ENCODE peak calls at places on chromosomes 16 and 17, in six cellular contexts. One of them, this sample, is unnamed.

GRCh38 chr17:12727881-12728280 is 61.4 kb upstream of the ARHGAP44 start:
- DNase-seq in RPMI8226: no peak
- DNase-seq in H9: no peak
- DNase-seq in NCI-H1092 treated with DMSO at 0.1 percent for 48 hours: no peak
- DNase-seq in activated gamma-delta T cell: no peak
- DNase-seq in cardiac fibroblast: peak; percentile 33
- DNase-seq in this sample: no peak

GRCh38 chr16:46555981-46556380 is 65.2 kb downstream of the SHCBP1 start:
- DNase-seq in cardiac fibroblast: peak; percentile 31
- DNase-seq in RPMI8226: no peak
- DNase-seq in H9: no peak
- DNase-seq in NCI-H1092 treated with DMSO at 0.1 percent for 48 hours: no peak
- DNase-seq in activated gamma-delta T cell: no peak
- DNase-seq in this sample: no peak

GRCh38 chr17:3534881-3535252 is 22.7 kb downstream of the TRPV3 start:
- DNase-seq in cardiac fibroblast: peak; percentile 53
- DNase-seq in NCI-H1092 treated with DMSO at 0.1 percent for 48 hours: no peak
- DNase-seq in RPMI8226: peak; percentile 20
- DNase-seq in activated gamma-delta T cell: no peak
- DNase-seq in H9: peak; percentile 90
- DNase-seq in this sample: no peak

GRCh38 chr17:42067371-42068180 is 17.2 kb upstream of the C17orf113 start:
- DNase-seq in NCI-H1092 treated with DMSO at 0.1 percent for 48 hours: peak; percentile 13
- DNase-seq in RPMI8226: peak; percentile 79
- DNase-seq in cardiac fibroblast: peak; percentile 56
- DNase-seq in H9: peak; percentile 90
- DNase-seq in activated gamma-delta T cell: no peak
- DNase-seq in this sample: peak; percentile 54

GRCh38 chr16:69703638-69704037 is 22.7 kb downstream of the NQO1 start:
- DNase-seq in cardiac fibroblast: peak; percentile 44
- DNase-seq in H9: no peak
- DNase-seq in NCI-H1092 treated with DMSO at 0.1 percent for 48 hours: no peak
- DNase-seq in activated gamma-delta T cell: no peak
- DNase-seq in RPMI8226: no peak
- DNase-seq in this sample: no peak

GRCh38 chr17:37642706-37643105 is 540 bp downstream of the DDX52 start:
- DNase-seq in activated gamma-delta T cell: no peak
- DNase-seq in NCI-H1092 treated with DMSO at 0.1 percent for 48 hours: no peak
- DNase-seq in RPMI8226: no peak
- DNase-seq in H9: no peak
- DNase-seq in cardiac fibroblast: peak; percentile 55
- DNase-seq in this sample: no peak

GRCh38 chr17:9529033-9529748 is 46.4 kb downstream of the STX8 start:
- DNase-seq in NCI-H1092 treated with DMSO at 0.1 percent for 48 hours: no peak
- DNase-seq in activated gamma-delta T cell: no peak
- DNase-seq in RPMI8226: peak; percentile 9
- DNase-seq in cardiac fibroblast: peak; percentile 57
- DNase-seq in H9: no peak
- DNase-seq in this sample: no peak

GRCh38 chr17:45319239-45319703 is 2.5 kb upstream of the MAP3K14 start:
- DNase-seq in H9: no peak
- DNase-seq in RPMI8226: no peak
- DNase-seq in cardiac fibroblast: peak; percentile 64
- DNase-seq in activated gamma-delta T cell: no peak
- DNase-seq in NCI-H1092 treated with DMSO at 0.1 percent for 48 hours: no peak
- DNase-seq in this sample: no peak

GRCh38 chr17:4485676-4486646 is 12.7 kb upstream of the SPNS2 start:
- DNase-seq in cardiac fibroblast: no peak
- DNase-seq in RPMI8226: no peak
- DNase-seq in NCI-H1092 treated with DMSO at 0.1 percent for 48 hours: no peak
- DNase-seq in activated gamma-delta T cell: peak; percentile 19
- DNase-seq in H9: no peak
- DNase-seq in this sample: peak; percentile 38

GRCh38 chr17:16889088-16889465 is 82.8 kb downstream of the TNFRSF13B start:
- DNase-seq in NCI-H1092 treated with DMSO at 0.1 percent for 48 hours: no peak
- DNase-seq in activated gamma-delta T cell: no peak
- DNase-seq in cardiac fibroblast: no peak
- DNase-seq in RPMI8226: no peak
- DNase-seq in H9: peak; percentile 20
- DNase-seq in this sample: no peak

GRCh38 chr17:18087610-18088491 is at the start of gene DRG2:
- DNase-seq in H9: peak; percentile 97
- DNase-seq in activated gamma-delta T cell: peak; percentile 65
- DNase-seq in NCI-H1092 treated with DMSO at 0.1 percent for 48 hours: peak; percentile 74
- DNase-seq in RPMI8226: peak; percentile 95
- DNase-seq in cardiac fibroblast: peak; percentile 94
- DNase-seq in this sample: peak; percentile 80

GRCh38 chr17:76953926-76954325 is 85.7 kb downstream of the MGAT5B start:
- DNase-seq in NCI-H1092 treated with DMSO at 0.1 percent for 48 hours: peak; percentile 47
- DNase-seq in RPMI8226: peak; percentile 15
- DNase-seq in cardiac fibroblast: no peak
- DNase-seq in H9: no peak
- DNase-seq in activated gamma-delta T cell: no peak
- DNase-seq in this sample: no peak

GRCh38 chr17:56587298-56587697 is 6.2 kb upstream of the NOG start:
- DNase-seq in RPMI8226: no peak
- DNase-seq in activated gamma-delta T cell: no peak
- DNase-seq in H9: no peak
- DNase-seq in cardiac fibroblast: no peak
- DNase-seq in NCI-H1092 treated with DMSO at 0.1 percent for 48 hours: no peak
- DNase-seq in this sample: no peak

GRCh38 chr16:58186176-58186944 is 11.5 kb downstream of the CSNK2A2 start:
- DNase-seq in cardiac fibroblast: no peak
- DNase-seq in activated gamma-delta T cell: no peak
- DNase-seq in NCI-H1092 treated with DMSO at 0.1 percent for 48 hours: no peak
- DNase-seq in H9: no peak
- DNase-seq in RPMI8226: no peak
- DNase-seq in this sample: no peak

GRCh38 chr17:76577876-76578275 is 7.8 kb downstream of the ST6GALNAC2 start:
- DNase-seq in RPMI8226: no peak
- DNase-seq in H9: no peak
- DNase-seq in activated gamma-delta T cell: no peak
- DNase-seq in cardiac fibroblast: no peak
- DNase-seq in NCI-H1092 treated with DMSO at 0.1 percent for 48 hours: no peak
- DNase-seq in this sample: no peak

GRCh38 chr16:30710971-30711370 is 12.0 kb downstream of the SRCAP start:
- DNase-seq in NCI-H1092 treated with DMSO at 0.1 percent for 48 hours: no peak
- DNase-seq in activated gamma-delta T cell: no peak
- DNase-seq in cardiac fibroblast: no peak
- DNase-seq in RPMI8226: no peak
- DNase-seq in H9: no peak
- DNase-seq in this sample: no peak

GRCh38 chr17:15171433-15172047 is 93.6 kb downstream of the PMP22 start:
- DNase-seq in H9: peak; percentile 91
- DNase-seq in RPMI8226: peak; percentile 67
- DNase-seq in NCI-H1092 treated with DMSO at 0.1 percent for 48 hours: no peak
- DNase-seq in cardiac fibroblast: peak; percentile 77
- DNase-seq in activated gamma-delta T cell: no peak
- DNase-seq in this sample: peak; percentile 2

GRCh38 chr17:75067856-75068255 is 19.9 kb upstream of the SLC16A5 start:
- DNase-seq in H9: no peak
- DNase-seq in RPMI8226: peak; percentile 88
- DNase-seq in NCI-H1092 treated with DMSO at 0.1 percent for 48 hours: no peak
- DNase-seq in activated gamma-delta T cell: no peak
- DNase-seq in cardiac fibroblast: no peak
- DNase-seq in this sample: no peak

GRCh38 chr16:14098081-14098480 is 27.0 kb downstream of the MRTFB start:
- DNase-seq in H9: no peak
- DNase-seq in NCI-H1092 treated with DMSO at 0.1 percent for 48 hours: no peak
- DNase-seq in RPMI8226: no peak
- DNase-seq in activated gamma-delta T cell: no peak
- DNase-seq in cardiac fibroblast: peak; percentile 13
- DNase-seq in this sample: no peak

GRCh38 chr17:82536220-82537201 is 17.0 kb downstream of the FOXK2 start:
- DNase-seq in activated gamma-delta T cell: no peak
- DNase-seq in RPMI8226: peak; percentile 22
- DNase-seq in H9: no peak
- DNase-seq in cardiac fibroblast: peak; percentile 89
- DNase-seq in NCI-H1092 treated with DMSO at 0.1 percent for 48 hours: no peak
- DNase-seq in this sample: no peak

GRCh38 chr17:1072551-1072961 is 75.6 kb downstream of the TIMM22 start:
- DNase-seq in activated gamma-delta T cell: no peak
- DNase-seq in NCI-H1092 treated with DMSO at 0.1 percent for 48 hours: no peak
- DNase-seq in cardiac fibroblast: no peak
- DNase-seq in H9: no peak
- DNase-seq in RPMI8226: no peak
- DNase-seq in this sample: no peak

GRCh38 chr17:73255671-73256181 is 6.0 kb downstream of the CPSF4L start:
- DNase-seq in NCI-H1092 treated with DMSO at 0.1 percent for 48 hours: peak; percentile 29
- DNase-seq in H9: peak; percentile 85
- DNase-seq in cardiac fibroblast: peak; percentile 61
- DNase-seq in RPMI8226: peak; percentile 59
- DNase-seq in activated gamma-delta T cell: no peak
- DNase-seq in this sample: peak; percentile 29

GRCh38 chr17:44004761-44005526 is 522 bp downstream of the NAGS start:
- DNase-seq in RPMI8226: no peak
- DNase-seq in H9: peak; percentile 73
- DNase-seq in activated gamma-delta T cell: no peak
- DNase-seq in cardiac fibroblast: no peak
- DNase-seq in NCI-H1092 treated with DMSO at 0.1 percent for 48 hours: no peak
- DNase-seq in this sample: no peak

GRCh38 chr17:6021011-6021400 is 49.2 kb upstream of the WSCD1 start:
- DNase-seq in activated gamma-delta T cell: no peak
- DNase-seq in RPMI8226: no peak
- DNase-seq in cardiac fibroblast: no peak
- DNase-seq in NCI-H1092 treated with DMSO at 0.1 percent for 48 hours: no peak
- DNase-seq in H9: no peak
- DNase-seq in this sample: no peak

GRCh38 chr17:43013296-43013695 is 6.7 kb downstream of the IFI35 start:
- DNase-seq in cardiac fibroblast: no peak
- DNase-seq in RPMI8226: no peak
- DNase-seq in activated gamma-delta T cell: no peak
- DNase-seq in H9: no peak
- DNase-seq in NCI-H1092 treated with DMSO at 0.1 percent for 48 hours: no peak
- DNase-seq in this sample: no peak

GRCh38 chr17:43475494-43476089 is 8.2 kb upstream of the DHX8 start:
- DNase-seq in activated gamma-delta T cell: no peak
- DNase-seq in NCI-H1092 treated with DMSO at 0.1 percent for 48 hours: no peak
- DNase-seq in cardiac fibroblast: no peak
- DNase-seq in RPMI8226: no peak
- DNase-seq in H9: no peak
- DNase-seq in this sample: no peak

GRCh38 chr17:15952048-15952532 is 7.2 kb downstream of the ADORA2B start:
- DNase-seq in cardiac fibroblast: no peak
- DNase-seq in activated gamma-delta T cell: no peak
- DNase-seq in NCI-H1092 treated with DMSO at 0.1 percent for 48 hours: no peak
- DNase-seq in H9: no peak
- DNase-seq in RPMI8226: no peak
- DNase-seq in this sample: no peak

GRCh38 chr16:47461598-47462266 is 601 bp downstream of the PHKB start:
- DNase-seq in RPMI8226: peak; percentile 90
- DNase-seq in activated gamma-delta T cell: no peak
- DNase-seq in cardiac fibroblast: peak; percentile 64
- DNase-seq in NCI-H1092 treated with DMSO at 0.1 percent for 48 hours: peak; percentile 25
- DNase-seq in H9: no peak
- DNase-seq in this sample: no peak

GRCh38 chr17:75181608-75182318 is 996 bp downstream of the SUMO2 start:
- DNase-seq in NCI-H1092 treated with DMSO at 0.1 percent for 48 hours: no peak
- DNase-seq in RPMI8226: peak; percentile 53
- DNase-seq in H9: no peak
- DNase-seq in cardiac fibroblast: no peak
- DNase-seq in activated gamma-delta T cell: peak; percentile 43
- DNase-seq in this sample: peak; percentile 26

GRCh38 chr17:36921131-36921851 is 16.0 kb upstream of the LHX1 start:
- DNase-seq in H9: peak; percentile 63
- DNase-seq in activated gamma-delta T cell: no peak
- DNase-seq in NCI-H1092 treated with DMSO at 0.1 percent for 48 hours: no peak
- DNase-seq in RPMI8226: no peak
- DNase-seq in cardiac fibroblast: peak; percentile 48
- DNase-seq in this sample: peak; percentile 35

GRCh38 chr16:77432264-77432663 is 2.6 kb downstream of the ADAMTS18 start:
- DNase-seq in activated gamma-delta T cell: no peak
- DNase-seq in H9: no peak
- DNase-seq in NCI-H1092 treated with DMSO at 0.1 percent for 48 hours: no peak
- DNase-seq in cardiac fibroblast: no peak
- DNase-seq in RPMI8226: no peak
- DNase-seq in this sample: no peak

GRCh38 chr16:14304891-14305459 is 233.9 kb downstream of the MRTFB start:
- DNase-seq in activated gamma-delta T cell: no peak
- DNase-seq in cardiac fibroblast: no peak
- DNase-seq in NCI-H1092 treated with DMSO at 0.1 percent for 48 hours: no peak
- DNase-seq in H9: no peak
- DNase-seq in RPMI8226: no peak
- DNase-seq in this sample: no peak

GRCh38 chr17:17182601-17183136 is 23.5 kb downstream of the PLD6 start:
- DNase-seq in RPMI8226: no peak
- DNase-seq in cardiac fibroblast: no peak
- DNase-seq in activated gamma-delta T cell: no peak
- DNase-seq in NCI-H1092 treated with DMSO at 0.1 percent for 48 hours: no peak
- DNase-seq in H9: no peak
- DNase-seq in this sample: no peak

GRCh38 chr17:7392696-7393612 is 1.4 kb downstream of the PLSCR3 start:
- DNase-seq in H9: peak; percentile 67
- DNase-seq in activated gamma-delta T cell: no peak
- DNase-seq in RPMI8226: no peak
- DNase-seq in cardiac fibroblast: no peak
- DNase-seq in NCI-H1092 treated with DMSO at 0.1 percent for 48 hours: no peak
- DNase-seq in this sample: no peak

GRCh38 chr17:18045691-18046090 is 6.5 kb downstream of the GID4 start:
- DNase-seq in NCI-H1092 treated with DMSO at 0.1 percent for 48 hours: no peak
- DNase-seq in RPMI8226: no peak
- DNase-seq in activated gamma-delta T cell: no peak
- DNase-seq in H9: no peak
- DNase-seq in cardiac fibroblast: no peak
- DNase-seq in this sample: no peak

GRCh38 chr17:19531780-19532501 is 1.7 kb upstream of the SLC47A1 start:
- DNase-seq in cardiac fibroblast: peak; percentile 22
- DNase-seq in RPMI8226: no peak
- DNase-seq in activated gamma-delta T cell: no peak
- DNase-seq in H9: no peak
- DNase-seq in NCI-H1092 treated with DMSO at 0.1 percent for 48 hours: no peak
- DNase-seq in this sample: no peak

GRCh38 chr17:1933875-1934715 is 91.0 kb downstream of the RTN4RL1 start:
- DNase-seq in H9: peak; percentile 31
- DNase-seq in activated gamma-delta T cell: no peak
- DNase-seq in cardiac fibroblast: no peak
- DNase-seq in NCI-H1092 treated with DMSO at 0.1 percent for 48 hours: no peak
- DNase-seq in RPMI8226: no peak
- DNase-seq in this sample: no peak